ENCODE peak calls at places on chromosomes 11 and 22, in five cellular contexts. One of them, this sample, is unnamed.
A peak's percentile ranks its signal among the peaks of the same experiment; 100 is the strongest.

GRCh38 chr11:110070176-110070575 is 23.0 kb upstream of the ZC3H12C start:
- DNase-seq in breast epithelium: no peak
- DNase-seq in pancreas: no peak
- DNase-seq in PC-3: no peak
- DNase-seq in adrenal gland: no peak
- DNase-seq in this sample: no peak

GRCh38 chr11:2739531-2740274 is 39.9 kb upstream of the KCNQ1OT1 start:
- DNase-seq in PC-3: no peak
- DNase-seq in adrenal gland: no peak
- DNase-seq in pancreas: no peak
- DNase-seq in breast epithelium: no peak
- DNase-seq in this sample: no peak

GRCh38 chr22:41780714-41781507 is 19.6 kb upstream of the CCDC134 start:
- DNase-seq in adrenal gland: peak; percentile 37
- DNase-seq in PC-3: no peak
- DNase-seq in breast epithelium: no peak
- DNase-seq in pancreas: peak; percentile 39
- DNase-seq in this sample: no peak

GRCh38 chr22:46353483-46354105 is 18.1 kb downstream of the TRMU start:
- DNase-seq in PC-3: no peak
- DNase-seq in breast epithelium: no peak
- DNase-seq in pancreas: no peak
- DNase-seq in adrenal gland: peak; percentile 80
- DNase-seq in this sample: no peak

GRCh38 chr22:38973289-38974169 is 8.6 kb upstream of the APOBEC3B start:
- DNase-seq in pancreas: no peak
- DNase-seq in breast epithelium: no peak
- DNase-seq in adrenal gland: no peak
- DNase-seq in PC-3: peak; percentile 55
- DNase-seq in this sample: no peak

GRCh38 chr11:84130646-84131427 is 844.7 kb upstream of the CCDC90B start:
- DNase-seq in breast epithelium: no peak
- DNase-seq in pancreas: no peak
- DNase-seq in adrenal gland: no peak
- DNase-seq in PC-3: no peak
- DNase-seq in this sample: no peak

GRCh38 chr11:85182437-85183109 is 444.6 kb downstream of the DLG2 start:
- DNase-seq in PC-3: peak; percentile 75
- DNase-seq in adrenal gland: no peak
- DNase-seq in pancreas: no peak
- DNase-seq in breast epithelium: no peak
- DNase-seq in this sample: no peak

GRCh38 chr22:27298387-27299141 is 503.0 kb downstream of the MN1 start:
- DNase-seq in adrenal gland: no peak
- DNase-seq in breast epithelium: no peak
- DNase-seq in pancreas: no peak
- DNase-seq in PC-3: no peak
- DNase-seq in this sample: no peak

GRCh38 chr11:14902650-14903350 is 10.8 kb upstream of the CYP2R1 start:
- DNase-seq in PC-3: peak; percentile 65
- DNase-seq in breast epithelium: no peak
- DNase-seq in pancreas: no peak
- DNase-seq in adrenal gland: no peak
- DNase-seq in this sample: no peak

GRCh38 chr11:60836866-60837510 is 4.9 kb upstream of the CCDC86 start:
- DNase-seq in pancreas: no peak
- DNase-seq in breast epithelium: no peak
- DNase-seq in adrenal gland: no peak
- DNase-seq in PC-3: no peak
- DNase-seq in this sample: no peak

GRCh38 chr11:60840711-60841430 is 1.0 kb upstream of the CCDC86 start:
- DNase-seq in PC-3: peak; percentile 21
- DNase-seq in adrenal gland: no peak
- DNase-seq in pancreas: no peak
- DNase-seq in breast epithelium: no peak
- DNase-seq in this sample: peak; percentile 74

GRCh38 chr11:60835472-60835871 is 6.4 kb upstream of the CCDC86 start:
- DNase-seq in PC-3: peak; percentile 75
- DNase-seq in adrenal gland: no peak
- DNase-seq in breast epithelium: no peak
- DNase-seq in pancreas: no peak
- DNase-seq in this sample: no peak

GRCh38 chr11:60834742-60835141 is 7.2 kb upstream of the CCDC86 start:
- DNase-seq in pancreas: no peak
- DNase-seq in adrenal gland: no peak
- DNase-seq in breast epithelium: no peak
- DNase-seq in PC-3: no peak
- DNase-seq in this sample: no peak

DNA sequence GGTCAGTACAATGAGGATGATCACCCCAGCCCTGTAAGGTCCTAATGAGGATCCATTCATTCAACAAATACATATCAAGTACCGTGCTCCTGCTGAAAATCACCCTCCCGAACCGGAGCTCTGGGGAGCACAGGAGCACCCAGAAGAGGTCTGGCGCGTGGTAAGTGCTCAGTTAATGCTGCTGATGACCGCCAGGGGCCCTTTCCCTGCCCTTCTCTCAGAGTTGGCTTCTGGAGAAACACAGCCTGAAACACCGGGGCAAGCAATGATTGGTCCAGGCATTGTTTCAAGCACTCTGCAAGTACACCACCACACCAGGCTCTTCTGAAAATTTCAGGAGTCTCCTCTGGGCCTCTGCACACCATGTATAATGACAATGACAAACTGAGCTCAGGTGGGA is 3.8 kb upstream of the CCDC86 start:
- DNase-seq in breast epithelium: no peak
- DNase-seq in pancreas: no peak
- DNase-seq in adrenal gland: no peak
- DNase-seq in PC-3: no peak
- DNase-seq in this sample: no peak
- TF ChIP-seq CTCF in breast epithelium: no peak
- TF ChIP-seq CTCF in pancreas: no peak
- TF ChIP-seq CTCF in adrenal gland: no peak
- TF ChIP-seq CTCF in PC-3: no peak
- TF ChIP-seq CTCF in this sample: no peak

GRCh38 chr22:48573766-48574165 is 1253.9 kb downstream of the BRD1 start:
- DNase-seq in pancreas: no peak
- DNase-seq in adrenal gland: no peak
- DNase-seq in PC-3: no peak
- DNase-seq in breast epithelium: no peak
- DNase-seq in this sample: no peak

GRCh38 chr22:48575567-48576332 is 1251.9 kb downstream of the BRD1 start:
- DNase-seq in pancreas: no peak
- DNase-seq in PC-3: no peak
- DNase-seq in breast epithelium: no peak
- DNase-seq in adrenal gland: no peak
- DNase-seq in this sample: no peak

GRCh38 chr22:48574776-48575566 is 1252.7 kb downstream of the BRD1 start:
- DNase-seq in PC-3: no peak
- DNase-seq in breast epithelium: no peak
- DNase-seq in adrenal gland: no peak
- DNase-seq in pancreas: peak; percentile 58
- DNase-seq in this sample: no peak

GRCh38 chr22:48570912-48571311 is 1256.8 kb downstream of the BRD1 start:
- DNase-seq in pancreas: no peak
- DNase-seq in adrenal gland: no peak
- DNase-seq in PC-3: no peak
- DNase-seq in breast epithelium: no peak
- DNase-seq in this sample: no peak

DNA sequence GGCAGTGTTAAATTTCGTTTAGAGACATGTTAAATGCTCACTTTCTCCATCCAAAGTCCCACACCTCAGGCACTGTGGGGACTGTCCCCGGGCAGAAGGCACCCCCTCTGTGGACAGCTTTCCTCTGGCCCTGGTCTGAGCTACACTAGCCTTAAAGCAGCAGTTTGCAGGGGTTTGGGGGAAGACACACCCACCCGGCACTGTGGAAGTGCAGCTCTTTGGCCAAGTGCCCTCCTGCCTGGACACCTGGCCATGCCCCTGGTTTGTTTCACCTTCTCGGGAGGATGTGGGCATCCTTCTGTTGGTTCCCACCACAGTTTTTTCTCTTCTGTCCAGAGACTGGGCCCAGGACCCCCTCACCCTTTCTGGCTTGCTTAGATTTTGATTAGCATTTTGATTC is 1254.7 kb downstream of the BRD1 start:
- DNase-seq in breast epithelium: no peak
- DNase-seq in adrenal gland: no peak
- DNase-seq in pancreas: no peak
- DNase-seq in PC-3: no peak
- DNase-seq in this sample: no peak
- H3K9me3 ChIP-seq in breast epithelium: peaks cover 10% of the 10 kb centered on the region
- H3K9me3 ChIP-seq in adrenal gland: no peaks in the 10 kb centered on the region
- H3K9me3 ChIP-seq in pancreas: no peaks in the 10 kb centered on the region
- H3K9me3 ChIP-seq in PC-3: no peaks in the 10 kb centered on the region
- H3K9me3 ChIP-seq in this sample: peaks cover 54% of the 10 kb centered on the region

GRCh38 chr11:60921777-60922335 is 2.4 kb upstream of the TMEM132A start:
- DNase-seq in breast epithelium: no peak
- DNase-seq in adrenal gland: no peak
- DNase-seq in pancreas: no peak
- DNase-seq in PC-3: no peak
- DNase-seq in this sample: no peak

GRCh38 chr11:60924110-60924905 is at the start of gene TMEM132A:
- DNase-seq in pancreas: peak; percentile 80
- DNase-seq in adrenal gland: peak; percentile 78
- DNase-seq in breast epithelium: peak; percentile 70
- DNase-seq in PC-3: peak; percentile 82
- DNase-seq in this sample: no peak

GRCh38 chr11:60923326-60923725 is 934 bp upstream of the TMEM132A start:
- DNase-seq in adrenal gland: no peak
- DNase-seq in breast epithelium: no peak
- DNase-seq in PC-3: no peak
- DNase-seq in pancreas: no peak
- DNase-seq in this sample: no peak

GRCh38 chr11:60923800-60924109 is 505 bp upstream of the TMEM132A start:
- DNase-seq in PC-3: no peak
- DNase-seq in breast epithelium: no peak
- DNase-seq in pancreas: no peak
- DNase-seq in adrenal gland: no peak
- DNase-seq in this sample: no peak

DNA sequence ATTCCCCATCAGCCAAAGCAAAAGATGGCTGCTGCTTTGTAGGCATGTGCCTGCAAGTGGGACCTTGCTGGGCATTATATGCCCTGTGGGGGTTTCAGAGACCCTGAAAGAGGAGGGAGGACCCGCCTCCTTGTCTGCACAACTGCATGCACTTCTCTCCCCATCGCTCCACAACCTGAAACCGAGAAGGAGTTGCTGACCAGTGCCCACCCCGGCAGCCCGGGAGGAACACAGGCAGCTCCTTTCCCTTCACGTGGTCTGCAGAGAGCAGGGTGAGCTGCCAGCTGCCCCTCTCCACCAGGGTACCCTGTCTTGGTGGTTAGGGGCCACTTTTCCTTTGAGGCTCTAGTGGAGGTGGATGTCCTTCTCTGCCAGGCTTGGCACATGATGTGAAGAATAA is 1.4 kb upstream of the TMEM132A start:
- DNase-seq in adrenal gland: no peak
- DNase-seq in PC-3: no peak
- DNase-seq in breast epithelium: no peak
- DNase-seq in pancreas: no peak
- DNase-seq in this sample: no peak
- TF ChIP-seq CTCF in adrenal gland: no peak
- TF ChIP-seq CTCF in PC-3: no peak
- TF ChIP-seq CTCF in breast epithelium: no peak
- TF ChIP-seq CTCF in pancreas: no peak
- TF ChIP-seq CTCF in this sample: no peak

DNA sequence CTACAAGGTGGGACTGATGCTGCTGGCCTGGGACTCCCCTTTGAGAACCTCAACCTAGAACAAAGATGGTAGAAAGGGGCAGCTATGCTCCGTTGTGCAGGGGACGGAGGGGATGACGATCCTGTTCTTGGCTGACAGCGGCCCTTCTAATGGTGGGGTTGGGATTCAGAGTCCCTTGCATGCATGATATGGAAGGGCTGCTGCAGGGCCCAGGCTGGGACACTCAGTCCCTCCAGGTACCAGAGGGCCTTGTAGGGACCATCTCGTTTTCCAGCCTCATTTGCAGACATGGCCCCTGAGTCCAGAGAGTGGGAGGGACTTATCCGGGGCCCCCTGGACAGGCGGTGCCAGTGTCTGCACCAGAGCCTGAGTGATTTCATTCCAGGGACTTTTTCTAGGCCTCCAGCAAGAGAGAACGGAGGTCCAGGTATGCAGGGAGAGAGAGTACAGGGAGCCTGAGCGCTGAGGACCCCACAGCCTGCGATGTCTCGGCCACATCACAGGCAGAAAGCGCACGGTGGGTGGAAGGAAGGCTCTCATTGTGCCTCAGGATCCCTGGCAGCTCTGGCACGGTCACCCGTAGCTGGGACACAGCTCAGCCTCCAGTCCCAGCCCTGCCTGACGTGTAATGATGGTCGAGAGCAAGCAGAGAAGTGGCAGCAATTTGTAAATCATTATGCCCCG is 860.7 kb downstream of the TBC1D22A start:
- DNase-seq in breast epithelium: no peak
- DNase-seq in pancreas: no peak
- DNase-seq in PC-3: no peak
- DNase-seq in adrenal gland: no peak
- DNase-seq in this sample: no peak
- H3K9me3 ChIP-seq in breast epithelium: no peaks in the 10 kb centered on the region
- H3K9me3 ChIP-seq in pancreas: no peaks in the 10 kb centered on the region
- H3K9me3 ChIP-seq in PC-3: no peaks in the 10 kb centered on the region
- H3K9me3 ChIP-seq in adrenal gland: no peaks in the 10 kb centered on the region
- H3K9me3 ChIP-seq in this sample: peaks cover 91% of the 10 kb centered on the region

GRCh38 chr11:126062679-126063509 is at the start of gene CDON:
- DNase-seq in PC-3: peak; percentile 97
- DNase-seq in pancreas: peak; percentile 93
- DNase-seq in breast epithelium: peak; percentile 93
- DNase-seq in adrenal gland: peak; percentile 93
- DNase-seq in this sample: peak; percentile 61
- TF ChIP-seq CTCF in PC-3: no peak
- TF ChIP-seq CTCF in pancreas: no peak
- TF ChIP-seq CTCF in breast epithelium: no peak
- TF ChIP-seq CTCF in adrenal gland: peak; percentile 20
- TF ChIP-seq CTCF in this sample: no peak

GRCh38 chr11:97638825-97639224 is 1249.0 kb downstream of the JRKL start:
- DNase-seq in PC-3: no peak
- DNase-seq in adrenal gland: no peak
- DNase-seq in breast epithelium: no peak
- DNase-seq in pancreas: no peak
- DNase-seq in this sample: no peak
- H3K9me3 ChIP-seq in PC-3: peaks cover 6% of the 10 kb centered on the region
- H3K9me3 ChIP-seq in adrenal gland: no peaks in the 10 kb centered on the region
- H3K9me3 ChIP-seq in breast epithelium: peaks cover 14% of the 10 kb centered on the region
- H3K9me3 ChIP-seq in pancreas: no peaks in the 10 kb centered on the region
- H3K9me3 ChIP-seq in this sample: no peaks in the 10 kb centered on the region

GRCh38 chr11:132992838-132993680 is 539.2 kb downstream of the OPCML start:
- DNase-seq in PC-3: no peak
- DNase-seq in adrenal gland: no peak
- DNase-seq in pancreas: no peak
- DNase-seq in breast epithelium: no peak
- DNase-seq in this sample: no peak
- TF ChIP-seq CTCF in PC-3: no peak
- TF ChIP-seq CTCF in adrenal gland: no peak
- TF ChIP-seq CTCF in pancreas: no peak
- TF ChIP-seq CTCF in breast epithelium: no peak
- TF ChIP-seq CTCF in this sample: peak; percentile 43

GRCh38 chr11:58770166-58770565 is 38.4 kb upstream of the GLYAT start:
- DNase-seq in PC-3: no peak
- DNase-seq in adrenal gland: no peak
- DNase-seq in pancreas: no peak
- DNase-seq in breast epithelium: no peak
- DNase-seq in this sample: no peak
- H3K9me3 ChIP-seq in PC-3: no peaks in the 10 kb centered on the region
- H3K9me3 ChIP-seq in adrenal gland: no peaks in the 10 kb centered on the region
- H3K9me3 ChIP-seq in pancreas: no peaks in the 10 kb centered on the region
- H3K9me3 ChIP-seq in breast epithelium: no peaks in the 10 kb centered on the region
- H3K9me3 ChIP-seq in this sample: no peaks in the 10 kb centered on the region

This sample was measured in AG04450.